ENCODE peak calls at places on chromosomes 1 and 21, in nine cellular contexts. J is naive thymus-derived CD4-positive, alpha-beta T cell; Y is activated T-cell treated with anti-CD3 and anti-CD28 coated beads, Interleukin-2, amount 50 U/mL, for 1 hour; V is T-helper 22 cell; Q is NCI-H748 treated with DMSO at 0.1 percent for 48 hours; R is NCI-H460; A is NCI-H1105 treated with DMSO at 0.1 percent for 48 hours; E is GM23338; H is glutamatergic neuron. X is an unnamed sample.

GRCh38 chr1:89363196-89363595 is 663 bp upstream of the GBP6 start:
- DNase-seq in J (no peak), Y (no peak), V (no peak), Q (no peak), R (no peak), A (no peak), E (no peak), H (no peak), X (peak)

GRCh38 chr1:233045591-233045990 is 95.2 kb downstream of the NTPCR start:
- DNase-seq in J (no peak), Y (no peak), V (no peak), Q (no peak), R (no peak), A (no peak), E (no peak), H (no peak), X (no peak)

GRCh38 chr1:107787299-107787698 is 177.7 kb downstream of the VAV3 start:
- DNase-seq in J (no peak), Y (no peak), V (no peak), Q (peak), R (no peak), A (peak), E (peak), H (no peak), X (no peak)

GRCh38 chr1:174815036-174815435 is 184.7 kb upstream of the CACYBP start:
- DNase-seq in J (no peak), Y (no peak), V (no peak), Q (no peak), R (peak), A (no peak), E (no peak), H (no peak), X (no peak)

GRCh38 chr21:29448766-29449165 is 150.0 kb downstream of the BACH1 start:
- DNase-seq in J (no peak), Y (no peak), V (no peak), Q (no peak), R (no peak), A (no peak), E (no peak), H (no peak), X (no peak)

GRCh38 chr1:111603979-111604378 is 15.6 kb upstream of the RAP1A start:
- DNase-seq in J (peak), Y (peak), V (peak), Q (no peak), R (no peak), A (no peak), E (no peak), H (no peak), X (no peak)

GRCh38 chr1:42340093-42340492 is 5.1 kb upstream of the FOXJ3 start:
- DNase-seq in J (no peak), Y (no peak), V (no peak), Q (peak), R (peak), A (peak), E (peak), H (no peak), X (no peak)

GRCh38 chr1:170290226-170290625 is 144.5 kb downstream of the NTMT2 start:
- DNase-seq in J (no peak), Y (no peak), V (no peak), Q (no peak), R (no peak), A (no peak), E (no peak), H (no peak), X (no peak)

X was measured in GM19239.